ENCODE peak calls at places on chromosomes 1 and 21, in four cellular contexts. X is K562, A is Panc1, P is HepG2. F is an unnamed sample. For H3K4me1, the result is how much of the 10 kb centered on the place peaks cover.

GRCh38 chr1:68745006-68745405 is 248.1 kb upstream of the DEPDC1 start:
- DNase-seq in X (no peak), A (no peak), P (no peak), F (no peak)

GRCh38 chr1:151401125-151401788 is 1.9 kb downstream of the PSMB4 start:
- DNase-seq in X (no peak), A (no peak), P (peak), F (no peak)

GRCh38 chr1:182299728-182300581 is 91.6 kb downstream of the GLUL start:
- DNase-seq in X (peak), A (no peak), P (peak), F (no peak)

GRCh38 chr1:208308221-208308620 is 64.0 kb upstream of the PLXNA2 start:
- DNase-seq in X (no peak), A (no peak), P (no peak), F (no peak)

GRCh38 chr1:199843856-199844255 is 183.7 kb upstream of the NR5A2 start:
- DNase-seq in X (no peak), A (no peak), P (no peak), F (no peak)

GRCh38 chr1:2983319-2983705 is 38.0 kb upstream of the ACTRT2 start:
- DNase-seq in X (no peak), A (no peak), P (no peak), F (no peak)

GRCh38 chr1:33410091-33410701 is 20.7 kb downstream of the PHC2 start:
- DNase-seq in X (no peak), A (no peak), P (no peak), F (no peak)

GRCh38 chr1:234655328-234656069 is 45.5 kb upstream of the IRF2BP2 start:
- DNase-seq in X (no peak), A (no peak), P (no peak), F (no peak)

GRCh38 chr1:54111624-54112023 is 41.2 kb downstream of the CDCP2 start:
- DNase-seq in X (no peak), A (no peak), P (no peak), F (no peak)

GRCh38 chr1:236122176-236122575 is 20.2 kb upstream of the GPR137B start:
- DNase-seq in X (no peak), A (no peak), P (no peak), F (no peak)

GRCh38 chr1:184635347-184636155 is 119.1 kb downstream of the EDEM3 start:
- DNase-seq in X (no peak), A (no peak), P (no peak), F (no peak)

GRCh38 chr1:30521261-30521865 is 202.0 kb downstream of the MATN1 start:
- DNase-seq in X (no peak), A (no peak), P (no peak), F (no peak)

GRCh38 chr21:35028451-35028757 is 20.7 kb downstream of the RUNX1 start:
- DNase-seq in X (no peak), A (no peak), P (no peak), F (no peak)

GRCh38 chr1:18217398-18218043 is 109.9 kb downstream of the IGSF21 start:
- DNase-seq in X (peak), A (no peak), P (peak), F (peak)

GRCh38 chr21:33659550-33659949 is 17.2 kb downstream of the ITSN1 start:
- DNase-seq in X (no peak), A (no peak), P (no peak), F (no peak)

GRCh38 chr21:33662046-33662445 is 19.7 kb downstream of the ITSN1 start:
- DNase-seq in X (no peak), A (no peak), P (no peak), F (no peak)

GRCh38 chr21:33660406-33660805 is 18.1 kb downstream of the ITSN1 start:
- DNase-seq in X (no peak), A (no peak), P (no peak), F (no peak)

GRCh38 chr21:33663241-33663640 is 20.9 kb downstream of the ITSN1 start:
- DNase-seq in X (no peak), A (no peak), P (no peak), F (no peak)

GRCh38 chr21:33661146-33661545 is 18.8 kb downstream of the ITSN1 start:
- DNase-seq in X (no peak), A (no peak), P (no peak), F (no peak)
- TF ChIP-seq TCF7L2 in X (no peak), A (no peak), P (no peak), F (no peak)

GRCh38 chr1:27139980-27140379 is 14.9 kb downstream of the SLC9A1 start:
- DNase-seq in X (no peak), A (no peak), P (no peak), F (no peak)

GRCh38 chr1:27143408-27143807 is 11.5 kb downstream of the SLC9A1 start:
- DNase-seq in X (no peak), A (no peak), P (no peak), F (no peak)

GRCh38 chr1:27138927-27139326 is 16.0 kb downstream of the SLC9A1 start:
- DNase-seq in X (no peak), A (no peak), P (no peak), F (no peak)

GRCh38 chr1:27142464-27142863 is 12.5 kb downstream of the SLC9A1 start:
- DNase-seq in X (no peak), A (no peak), P (no peak), F (no peak)

GRCh38 chr1:27141266-27142003 is 13.5 kb downstream of the SLC9A1 start:
- DNase-seq in X (no peak), A (no peak), P (no peak), F (no peak)
- H3K4me1 ChIP-seq in X (under half), A (under half), P (under half), F (half or more)

GRCh38 chr1:103106426-103107321 is 1.6 kb downstream of the COL11A1 start:
- DNase-seq in X (peak), A (peak), P (peak), F (peak)
- TF ChIP-seq TCF7L2 in X (no peak), A (no peak), P (no peak), F (no peak)

GRCh38 chr1:16171314-16172223 is 15.7 kb upstream of the EPHA2 start:
- DNase-seq in X (no peak), A (no peak), P (no peak), F (no peak)
- H3K4me1 ChIP-seq in X (half or more), A (half or more), P (half or more), F (half or more)

DNA sequence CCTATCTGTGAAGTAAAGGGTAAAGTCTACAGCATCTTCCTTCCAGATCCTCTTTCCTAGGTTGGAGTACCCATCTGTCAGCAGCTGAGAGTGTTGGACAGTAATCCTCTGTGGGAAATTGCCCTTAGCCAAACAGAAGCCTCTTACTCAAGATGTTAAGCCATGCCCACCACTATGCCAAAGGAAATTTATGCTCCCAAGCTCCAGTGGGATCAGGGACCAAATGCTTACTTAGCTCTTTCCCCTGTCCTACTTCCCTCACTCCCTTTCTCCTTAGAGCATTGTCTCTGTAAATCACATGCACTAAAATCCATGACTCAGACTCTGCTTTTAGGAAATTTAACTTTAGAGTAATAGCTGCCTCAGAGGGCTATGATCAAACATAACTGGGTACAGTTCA is 254.0 kb downstream of the BRINP2 start:
- DNase-seq in X (no peak), A (no peak), P (no peak), F (no peak)
- TF ChIP-seq TCF7L2 in X (no peak), A (no peak), P (no peak), F (no peak)

DNA sequence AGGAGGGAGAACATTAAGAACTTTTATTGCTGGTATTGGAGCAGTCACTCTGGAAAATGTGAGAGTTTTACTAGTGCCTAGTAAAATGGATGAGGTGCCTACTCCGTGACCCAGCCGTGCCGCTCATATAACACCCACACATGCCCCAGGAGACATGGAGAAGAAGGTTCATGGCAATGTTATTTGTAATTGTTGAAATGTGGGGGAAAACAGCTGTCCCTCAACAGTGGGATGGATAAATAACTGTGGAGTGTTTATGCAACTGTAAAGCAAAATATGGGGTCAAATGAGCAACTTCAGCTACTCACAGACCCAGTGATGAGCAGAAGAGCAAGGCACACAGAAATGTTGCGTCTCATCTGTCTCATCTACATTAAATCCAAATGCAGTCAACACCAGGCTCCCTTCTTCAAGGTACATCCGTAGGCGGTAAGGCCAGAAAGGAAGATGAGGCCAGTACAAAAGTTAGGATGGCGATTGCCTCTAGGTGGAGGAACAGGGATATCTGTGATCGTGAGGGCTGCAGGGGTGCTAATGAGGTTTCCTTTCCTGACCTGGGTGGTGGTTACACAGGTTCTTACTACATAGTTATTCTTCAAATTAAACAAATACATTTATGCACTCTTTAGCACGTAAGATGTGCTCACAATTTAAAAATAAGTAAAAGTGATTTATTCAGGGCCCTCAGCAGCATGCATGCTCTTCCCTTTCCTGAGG is 1.3 kb upstream of the MYBPH start:
- DNase-seq in X (no peak), A (no peak), P (no peak), F (no peak)
- H3K4me1 ChIP-seq in X (under half), A (under half), P (under half), F (half or more)

DNA sequence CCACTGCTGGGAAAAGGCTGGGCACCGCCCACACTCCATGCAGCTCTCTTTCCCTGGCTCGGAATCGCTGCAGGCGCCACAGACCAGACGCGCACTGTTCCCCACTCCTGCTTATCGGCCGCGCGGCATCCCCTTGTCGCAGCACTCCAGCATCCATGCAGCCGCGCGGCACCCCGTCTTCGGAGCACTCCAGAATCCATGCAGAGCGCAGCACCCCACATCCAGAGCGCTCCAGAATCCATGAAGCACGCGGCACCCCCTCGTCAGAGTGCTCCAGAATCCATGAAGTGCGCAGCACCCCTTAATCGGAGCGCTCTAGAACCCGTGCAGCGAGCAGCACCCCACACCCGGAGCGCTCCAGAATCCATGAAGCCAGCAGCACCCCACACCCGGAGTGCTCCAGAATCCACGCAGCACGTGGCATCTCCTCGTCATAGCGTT is 9.5 kb downstream of the TFF3 start:
- DNase-seq in X (no peak), A (no peak), P (no peak), F (no peak)
- TF ChIP-seq TCF7L2 in X (no peak), A (no peak), P (no peak), F (no peak)

GRCh38 chr1:8816831-8817412 is 518 bp downstream of the RERE start:
- DNase-seq in X (peak), A (no peak), P (no peak), F (no peak)
- H3K4me1 ChIP-seq in X (under half), A (under half), P (under half), F (under half)

DNA sequence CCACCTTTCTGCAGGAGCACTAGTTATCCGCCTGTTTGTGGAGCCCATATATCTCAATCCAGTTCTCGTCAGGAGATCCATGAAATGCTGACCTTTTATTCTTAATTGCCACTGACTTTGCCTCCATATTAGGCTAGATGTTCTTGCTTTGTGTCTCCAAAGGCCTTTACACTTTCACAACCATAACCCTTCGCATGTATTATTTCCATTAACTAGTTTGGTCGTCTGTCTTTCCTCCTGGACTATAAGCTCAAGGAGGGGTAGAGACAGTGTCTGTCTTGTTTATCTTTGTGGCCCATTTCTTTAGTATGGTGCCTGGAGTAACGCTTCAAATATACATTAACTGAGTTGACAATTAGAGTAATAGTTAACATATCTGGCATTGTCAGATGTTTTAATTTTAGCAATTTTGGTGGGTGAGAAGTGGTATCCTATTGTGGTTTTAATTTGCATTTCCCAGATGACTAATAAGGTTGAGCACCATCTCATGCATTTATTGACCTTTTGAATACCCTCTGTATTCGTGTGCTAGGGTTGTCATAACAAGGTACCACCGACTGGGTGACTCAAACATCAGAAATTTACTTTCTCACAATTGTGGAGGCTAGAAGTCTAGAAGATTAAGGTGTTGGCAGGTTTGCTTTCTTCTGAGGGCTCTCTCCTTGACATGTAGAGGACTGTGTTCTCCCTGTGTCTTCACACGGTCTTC is 21.7 kb upstream of the IL12RB2 start:
- DNase-seq in X (no peak), A (no peak), P (no peak), F (no peak)
- TF ChIP-seq TCF7L2 in X (no peak), A (no peak), P (no peak), F (no peak)

GRCh38 chr1:109598156-109598555 is 21.3 kb downstream of the GNAT2 start:
- DNase-seq in X (no peak), A (no peak), P (no peak), F (no peak)
- H3K4me1 ChIP-seq in X (under half), A (under half), P (under half), F (under half)

F was measured in HCT116.